ENCODE peak calls at places on chromosome 7, in four cellular contexts. Z is upper lobe of right lung, X is SJSA1, K is substantia nigra. R is an unnamed sample.

GRCh38 chr7:149753370-149754233 is 19.8 kb downstream of the ZNF467 start:
- DNase-seq in Z (no peak), X (no peak), K (no peak), R (no peak)

GRCh38 chr7:152512711-152513110 is 76.9 kb upstream of the KMT2C start:
- DNase-seq in Z (no peak), X (no peak), K (no peak), R (no peak)

GRCh38 chr7:66845382-66846095 is 75.5 kb upstream of the TMEM248 start:
- DNase-seq in Z (no peak), X (no peak), K (no peak), R (no peak)

GRCh38 chr7:4729266-4729665 is 46.2 kb upstream of the AP5Z1 start:
- DNase-seq in Z (no peak), X (no peak), K (no peak), R (no peak)

GRCh38 chr7:64997927-64998391 is 7.1 kb upstream of the ZNF117 start:
- DNase-seq in Z (no peak), X (no peak), K (no peak), R (no peak)

GRCh38 chr7:21944616-21945373 is 904 bp downstream of the CDCA7L start:
- DNase-seq in Z (peak), X (peak), K (no peak), R (no peak)

GRCh38 chr7:25665903-25666670 is 437.8 kb upstream of the NPVF start:
- DNase-seq in Z (no peak), X (no peak), K (no peak), R (no peak)

GRCh38 chr7:149854611-149855367 is 16.6 kb downstream of the ZNF862 start:
- DNase-seq in Z (peak), X (peak), K (no peak), R (peak)

GRCh38 chr7:129298268-129298893 is 73.6 kb downstream of the AHCYL2 start:
- DNase-seq in Z (no peak), X (peak), K (no peak), R (no peak)

GRCh38 chr7:121334875-121335648 is 6.3 kb downstream of the WNT16 start:
- DNase-seq in Z (no peak), X (peak), K (no peak), R (no peak)

GRCh38 chr7:116524221-116524608 is 621 bp upstream of the CAV1 start:
- DNase-seq in Z (no peak), X (no peak), K (no peak), R (no peak)

GRCh38 chr7:135733603-135734342 is 5.8 kb upstream of the SLC13A4 start:
- DNase-seq in Z (no peak), X (no peak), K (no peak), R (no peak)

GRCh38 chr7:112449353-112449752 is 907 bp upstream of the IFRD1 start:
- DNase-seq in Z (no peak), X (peak), K (no peak), R (peak)

GRCh38 chr7:47254081-47255006 is 327.6 kb downstream of the TNS3 start:
- DNase-seq in Z (peak), X (peak), K (peak), R (peak)

GRCh38 chr7:20474244-20474643 is 141.2 kb upstream of the ABCB5 start:
- DNase-seq in Z (no peak), X (no peak), K (no peak), R (no peak)

GRCh38 chr7:21617916-21618390 is 75.1 kb downstream of the DNAH11 start:
- DNase-seq in Z (no peak), X (peak), K (no peak), R (no peak)

GRCh38 chr7:86116-86515 is 106.3 kb upstream of the FAM20C start:
- DNase-seq in Z (no peak), X (no peak), K (no peak), R (no peak)

GRCh38 chr7:90788057-90788456 is 191.9 kb downstream of the CDK14 start:
- DNase-seq in Z (no peak), X (no peak), K (no peak), R (no peak)

GRCh38 chr7:36048902-36049240 is 104.2 kb upstream of the EEPD1 start:
- DNase-seq in Z (no peak), X (no peak), K (no peak), R (no peak)

GRCh38 chr7:22900101-22900500 is 77.5 kb upstream of the TOMM7 start:
- DNase-seq in Z (no peak), X (no peak), K (no peak), R (no peak)

GRCh38 chr7:96416599-96416998 is 94.7 kb upstream of the SLC25A13 start:
- DNase-seq in Z (no peak), X (no peak), K (no peak), R (no peak)

GRCh38 chr7:156318926-156319325 is 321.6 kb upstream of the RNF32 start:
- DNase-seq in Z (no peak), X (no peak), K (no peak), R (no peak)

GRCh38 chr7:101169838-101170531 is 4.6 kb upstream of the VGF start:
- DNase-seq in Z (peak), X (peak), K (peak), R (peak)

GRCh38 chr7:80060218-80060806 is 74.3 kb upstream of the GNAI1 start:
- DNase-seq in Z (no peak), X (peak), K (no peak), R (no peak)

GRCh38 chr7:115136796-115137443 is 215.0 kb downstream of the MDFIC start:
- DNase-seq in Z (no peak), X (no peak), K (no peak), R (no peak)

GRCh38 chr7:73830872-73831655 is at the start of gene CLDN4:
- DNase-seq in Z (peak), X (no peak), K (no peak), R (no peak)

GRCh38 chr7:36348771-36349170 is 40.9 kb upstream of the ANLN start:
- DNase-seq in Z (no peak), X (no peak), K (no peak), R (no peak)

DNA sequence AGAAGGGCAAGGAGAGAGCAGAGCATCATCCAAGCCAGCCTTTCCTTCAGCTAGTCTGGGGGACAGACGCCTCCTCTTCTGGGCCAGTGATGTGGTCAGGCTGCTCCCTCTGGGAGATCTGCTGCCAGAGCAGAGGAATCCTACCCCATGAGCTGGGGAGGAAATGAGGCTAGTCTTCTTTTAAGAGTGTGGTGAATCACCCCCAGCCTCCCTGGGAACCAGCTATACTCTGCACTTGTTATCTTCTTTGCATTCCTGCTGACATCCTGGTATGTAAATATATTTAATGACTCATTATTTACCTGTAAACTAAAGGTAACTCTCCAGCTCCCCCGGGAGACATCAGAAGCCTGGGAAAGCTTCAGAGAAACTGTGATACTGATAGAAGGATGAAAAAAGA is 41.6 kb upstream of the EPHB6 start:
- DNase-seq in Z (no peak), X (no peak), K (no peak), R (no peak)
- H3K27ac ChIP-seq in Z (no peak), X (no peak), K (no peak), R (no peak)

GRCh38 chr7:18846765-18847215 is 270.6 kb downstream of the TWIST1 start:
- DNase-seq in Z (no peak), X (no peak), K (no peak), R (no peak)
- H3K27ac ChIP-seq in Z (no peak), X (no peak), K (no peak), R (no peak)

GRCh38 chr7:138756591-138757222 is 41.1 kb upstream of the TMEM213 start:
- DNase-seq in Z (no peak), X (no peak), K (no peak), R (no peak)

GRCh38 chr7:138755831-138756590 is 41.8 kb upstream of the TMEM213 start:
- DNase-seq in Z (no peak), X (no peak), K (no peak), R (no peak)

GRCh38 chr7:138753611-138754010 is 44.2 kb upstream of the TMEM213 start:
- DNase-seq in Z (no peak), X (no peak), K (no peak), R (no peak)

GRCh38 chr7:138752568-138753518 is 45.0 kb upstream of the TMEM213 start:
- DNase-seq in Z (no peak), X (no peak), K (no peak), R (no peak)

GRCh38 chr7:138755331-138755747 is 42.5 kb upstream of the TMEM213 start:
- DNase-seq in Z (no peak), X (no peak), K (no peak), R (no peak)
- H3K27ac ChIP-seq in Z (no peak), X (no peak), K (no peak), R (no peak)

GRCh38 chr7:40202851-40203250 is 68.0 kb downstream of the SUGCT start:
- DNase-seq in Z (no peak), X (no peak), K (no peak), R (no peak)
- H3K27ac ChIP-seq in Z (no peak), X (no peak), K (no peak), R (no peak)

GRCh38 chr7:84547326-84547725 is 352.7 kb upstream of the SEMA3A start:
- DNase-seq in Z (no peak), X (no peak), K (no peak), R (no peak)

GRCh38 chr7:84549409-84549808 is 354.8 kb upstream of the SEMA3A start:
- DNase-seq in Z (no peak), X (peak), K (no peak), R (no peak)

GRCh38 chr7:84548366-84549085 is 353.9 kb upstream of the SEMA3A start:
- DNase-seq in Z (no peak), X (peak), K (no peak), R (no peak)

GRCh38 chr7:84546403-84546802 is 351.8 kb upstream of the SEMA3A start:
- DNase-seq in Z (peak), X (no peak), K (no peak), R (no peak)
- H3K27ac ChIP-seq in Z (no peak), X (no peak), K (no peak), R (no peak)

R was measured in caudate nucleus.